ENCODE peak calls at places on chromosome 12, in four cellular contexts. G is cardiac fibroblast, M is IMR-90, C is endothelial cell. D is an unnamed sample.

GRCh38 chr12:123131291-123131831 is 19.5 kb downstream of the PITPNM2 start:
- DNase-seq in G (peak), M (no peak), C (no peak), D (no peak)

GRCh38 chr12:108479364-108480070 is 35.6 kb upstream of the FICD start:
- DNase-seq in G (no peak), M (no peak), C (no peak), D (no peak)

GRCh38 chr12:6539276-6540134 is 5.2 kb downstream of the GAPDH start:
- DNase-seq in G (no peak), M (peak), C (no peak), D (no peak)

GRCh38 chr12:22657538-22657937 is 32.6 kb downstream of the ETNK1 start:
- DNase-seq in G (peak), M (peak), C (no peak), D (no peak)

GRCh38 chr12:80936642-80937390 is 918 bp downstream of the LIN7A start:
- DNase-seq in G (peak), M (peak), C (peak), D (peak)

GRCh38 chr12:39587247-39587646 is 32.4 kb downstream of the ABCD2 start:
- DNase-seq in G (no peak), M (no peak), C (no peak), D (no peak)

GRCh38 chr12:65355461-65355860 is 77.0 kb downstream of the MSRB3 start:
- DNase-seq in G (no peak), M (peak), C (no peak), D (no peak)

GRCh38 chr12:80187660-80188090 is 88.3 kb downstream of the OTOGL start:
- DNase-seq in G (peak), M (peak), C (no peak), D (no peak)

GRCh38 chr12:67558775-67559174 is 89.8 kb upstream of the DYRK2 start:
- DNase-seq in G (no peak), M (no peak), C (no peak), D (no peak)

GRCh38 chr12:123267991-123268843 is 3.4 kb downstream of the CDK2AP1 start:
- DNase-seq in G (no peak), M (no peak), C (peak), D (peak)

GRCh38 chr12:17975763-17976162 is 114.2 kb downstream of the RERGL start:
- DNase-seq in G (no peak), M (no peak), C (no peak), D (no peak)

GRCh38 chr12:110171186-110171538 is 47.0 kb downstream of the IFT81 start:
- DNase-seq in G (no peak), M (no peak), C (no peak), D (no peak)

GRCh38 chr12:26434299-26434915 is 239.0 kb downstream of the SSPN start:
- DNase-seq in G (peak), M (peak), C (peak), D (peak)

DNA sequence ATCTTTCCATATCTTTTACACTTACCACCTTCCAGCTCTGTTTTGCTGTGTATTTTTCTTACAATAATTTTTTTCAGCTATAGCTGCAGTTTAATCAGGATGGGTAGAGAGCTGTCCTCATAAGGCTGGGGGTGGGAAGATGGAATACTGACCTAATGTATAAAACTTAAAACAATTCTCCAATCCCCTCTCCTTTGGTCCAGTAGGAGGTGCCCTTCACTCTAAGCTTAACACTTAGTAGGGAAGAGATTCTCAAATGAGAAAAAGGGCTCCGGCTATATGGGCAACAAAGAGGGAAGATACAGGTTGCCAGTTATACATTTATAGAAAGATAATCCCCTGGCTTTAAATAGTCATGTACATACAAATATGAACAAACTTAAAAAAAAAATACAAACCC is 2.8 kb downstream of the ORMDL2 start:
- DNase-seq in G (peak), M (no peak), C (no peak), D (no peak)
- TF ChIP-seq CTCF in G (peak), M (peak), C (no peak), D (no peak)

GRCh38 chr12:42255875-42256261 is 17.8 kb upstream of the YAF2 start:
- DNase-seq in G (no peak), M (no peak), C (no peak), D (no peak)

GRCh38 chr12:42260518-42260917 is 22.5 kb upstream of the YAF2 start:
- DNase-seq in G (no peak), M (no peak), C (no peak), D (no peak)

GRCh38 chr12:42259699-42260098 is 21.7 kb upstream of the YAF2 start:
- DNase-seq in G (no peak), M (no peak), C (no peak), D (no peak)

DNA sequence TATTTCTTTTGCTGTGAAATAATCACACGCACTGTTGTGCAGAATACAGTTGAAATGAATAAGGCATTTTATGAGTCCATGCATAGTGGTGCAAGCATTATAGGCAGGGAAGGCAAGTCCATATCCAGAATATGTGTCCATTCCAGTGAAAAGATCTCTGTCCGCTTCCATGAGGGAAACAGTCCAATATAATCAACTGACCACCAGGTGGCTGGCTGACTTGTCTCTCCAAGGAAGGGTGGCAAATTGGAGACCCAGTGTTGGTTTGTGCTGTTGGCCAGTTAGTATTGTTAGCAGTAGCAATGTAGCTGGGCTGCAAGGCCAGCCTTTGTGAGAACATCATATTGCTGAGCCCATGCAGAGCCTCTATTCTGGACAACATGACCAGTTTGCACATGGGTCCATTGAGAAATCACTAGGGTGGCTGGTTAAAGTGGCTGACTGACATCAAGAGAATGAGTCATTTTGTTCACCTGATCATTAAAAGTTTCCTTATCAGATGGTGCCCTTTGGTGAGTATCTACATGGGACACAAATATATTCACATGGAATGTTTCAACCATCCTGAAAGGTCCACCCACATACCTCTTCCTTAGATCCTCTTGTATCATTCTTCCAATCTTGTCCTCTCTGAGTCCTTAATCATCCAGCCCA is 17.3 kb upstream of the YAF2 start:
- DNase-seq in G (no peak), M (no peak), C (no peak), D (no peak)
- TF ChIP-seq CTCF in G (no peak), M (no peak), C (no peak), D (no peak)

DNA sequence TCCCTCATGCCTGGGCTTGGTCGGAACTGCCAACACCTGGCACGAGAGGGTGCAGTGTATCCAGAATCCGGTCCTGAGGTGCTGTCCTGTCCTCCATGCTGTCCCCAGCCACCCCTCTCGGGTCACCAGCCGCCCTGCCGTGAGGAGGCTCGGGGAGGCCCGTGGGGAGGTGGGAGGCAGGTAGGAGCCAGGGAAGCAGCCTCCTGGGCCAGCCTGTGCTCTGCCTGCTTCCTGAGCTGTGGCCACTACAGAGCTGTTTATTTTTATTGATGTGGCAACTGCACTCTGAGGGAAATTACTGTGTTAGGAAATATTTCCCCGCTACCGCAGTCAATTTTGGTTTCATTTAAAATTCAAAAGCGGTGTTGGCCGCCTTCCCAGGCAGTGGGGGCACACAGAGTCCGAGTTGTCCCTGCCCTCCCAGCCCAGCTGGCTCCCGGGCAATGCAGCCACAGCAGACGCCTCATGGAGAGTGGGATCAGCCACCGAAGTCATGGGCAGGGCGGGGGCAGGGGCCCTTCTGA is 18.3 kb downstream of the NOC4L start:
- DNase-seq in G (peak), M (peak), C (no peak), D (peak)
- TF ChIP-seq CTCF in G (no peak), M (no peak), C (no peak), D (no peak)

GRCh38 chr12:57754411-57755193 is at the start of gene MARCHF9:
- DNase-seq in G (no peak), M (no peak), C (no peak), D (peak)

GRCh38 chr12:57752668-57753000 is 524 bp upstream of the CDK4 start:
- DNase-seq in G (no peak), M (no peak), C (no peak), D (no peak)

GRCh38 chr12:57755194-57755453 is 221 bp downstream of the MARCHF9 start:
- DNase-seq in G (no peak), M (no peak), C (no peak), D (no peak)

GRCh38 chr12:57755454-57756372 is 810 bp downstream of the MARCHF9 start:
- DNase-seq in G (no peak), M (no peak), C (no peak), D (peak)

GRCh38 chr12:57753938-57754337 is 965 bp upstream of the MARCHF9 start:
- DNase-seq in G (no peak), M (no peak), C (no peak), D (no peak)
- TF ChIP-seq CTCF in G (no peak), M (no peak), C (no peak), D (no peak)

GRCh38 chr12:125734137-125734536 is 668.9 kb downstream of the AACS start:
- DNase-seq in G (no peak), M (no peak), C (no peak), D (no peak)
- TF ChIP-seq CTCF in G (no peak), M (no peak), C (no peak), D (no peak)

GRCh38 chr12:85642810-85643209 is 193.4 kb downstream of the RASSF9 start:
- DNase-seq in G (peak), M (peak), C (no peak), D (no peak)
- TF ChIP-seq CTCF in G (peak), M (peak), C (no peak), D (no peak)

GRCh38 chr12:76784600-76785051 is 20.7 kb downstream of the ZDHHC17 start:
- DNase-seq in G (peak), M (peak), C (no peak), D (no peak)

GRCh38 chr12:76786986-76787385 is 23.1 kb downstream of the ZDHHC17 start:
- DNase-seq in G (no peak), M (no peak), C (no peak), D (no peak)

GRCh38 chr12:76782440-76782996 is 18.6 kb downstream of the ZDHHC17 start:
- DNase-seq in G (no peak), M (no peak), C (no peak), D (no peak)

GRCh38 chr12:76787689-76788088 is 23.8 kb downstream of the ZDHHC17 start:
- DNase-seq in G (no peak), M (no peak), C (no peak), D (no peak)

DNA sequence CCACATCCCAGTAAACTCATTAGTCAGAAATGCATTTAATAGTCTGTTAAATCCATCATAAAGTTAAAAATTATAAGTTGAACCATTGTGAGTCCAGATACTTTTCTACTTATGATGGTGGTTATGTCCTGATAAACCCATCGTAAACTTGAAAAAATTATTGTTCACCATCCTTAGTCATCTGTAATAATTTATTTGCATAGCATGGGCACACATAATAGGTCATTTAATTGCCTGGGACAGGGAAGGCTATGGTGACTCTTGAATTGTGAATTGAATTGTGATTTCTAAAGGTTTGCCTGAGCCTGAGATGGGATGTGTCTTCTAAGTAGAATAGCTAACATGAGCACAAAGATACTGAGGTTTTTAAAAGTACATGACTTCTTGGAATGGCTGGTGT is 21.5 kb downstream of the ZDHHC17 start:
- DNase-seq in G (no peak), M (no peak), C (no peak), D (no peak)
- TF ChIP-seq CTCF in G (no peak), M (no peak), C (no peak), D (no peak)

GRCh38 chr12:4477133-4477532 is 31.5 kb upstream of the FGF6 start:
- DNase-seq in G (no peak), M (no peak), C (no peak), D (no peak)
- TF ChIP-seq CTCF in G (no peak), M (no peak), C (no peak), D (no peak)

GRCh38 chr12:132462778-132463177 is 27.2 kb upstream of the FBRSL1 start:
- DNase-seq in G (no peak), M (no peak), C (no peak), D (no peak)

GRCh38 chr12:132458441-132459225 is 31.3 kb upstream of the FBRSL1 start:
- DNase-seq in G (no peak), M (no peak), C (no peak), D (no peak)

GRCh38 chr12:132459270-132459669 is 30.7 kb upstream of the FBRSL1 start:
- DNase-seq in G (no peak), M (no peak), C (no peak), D (no peak)

GRCh38 chr12:132461526-132461925 is 28.4 kb upstream of the FBRSL1 start:
- DNase-seq in G (no peak), M (no peak), C (no peak), D (no peak)

GRCh38 chr12:132460571-132460970 is 29.4 kb upstream of the FBRSL1 start:
- DNase-seq in G (no peak), M (no peak), C (peak), D (no peak)
- TF ChIP-seq CTCF in G (peak), M (peak), C (peak), D (peak)

D was measured in glutamatergic neuron.